ENCODE peak calls at places on chromosomes 7 and 10, in six cellular contexts. Y is HCT116, T is K562, E is GM12878, B is HepG2, V is H1. D is an unnamed sample.

GRCh38 chr7:75879771-75880184 is 944 bp downstream of the RHBDD2 start:
- DNase-seq in Y (no peak), T (no peak), E (no peak), B (no peak), V (no peak), D (no peak)

GRCh38 chr7:36224916-36225858 is 72.1 kb downstream of the EEPD1 start:
- DNase-seq in Y (no peak), T (no peak), E (no peak), B (no peak), V (no peak), D (no peak)

GRCh38 chr7:100801833-100802568 is 25.3 kb downstream of the EPHB4 start:
- DNase-seq in Y (no peak), T (peak), E (no peak), B (peak), V (no peak), D (no peak)

GRCh38 chr10:62625484-62625883 is 179.0 kb upstream of the ADO start:
- DNase-seq in Y (no peak), T (no peak), E (no peak), B (no peak), V (no peak), D (no peak)

GRCh38 chr10:77381750-77382149 is 255.9 kb downstream of the KCNMA1 start:
- DNase-seq in Y (no peak), T (no peak), E (no peak), B (no peak), V (no peak), D (no peak)

GRCh38 chr7:46569117-46569433 is 648.0 kb upstream of the IGFBP3 start:
- DNase-seq in Y (no peak), T (no peak), E (no peak), B (peak), V (no peak), D (no peak)

GRCh38 chr7:127819975-127820778 is 168.2 kb downstream of the SND1 start:
- DNase-seq in Y (peak), T (peak), E (peak), B (peak), V (no peak), D (no peak)

GRCh38 chr10:114616516-114616915 is 41.6 kb downstream of the ABLIM1 start:
- DNase-seq in Y (no peak), T (no peak), E (no peak), B (no peak), V (no peak), D (no peak)

GRCh38 chr7:64871761-64872160 is 31.3 kb upstream of the ZNF273 start:
- DNase-seq in Y (no peak), T (no peak), E (no peak), B (no peak), V (no peak), D (no peak)

GRCh38 chr7:84704380-84704779 is 482.5 kb downstream of the SEMA3D start:
- DNase-seq in Y (no peak), T (no peak), E (no peak), B (no peak), V (no peak), D (no peak)

GRCh38 chr10:8037941-8038894 is 16.3 kb upstream of the GATA3 start:
- DNase-seq in Y (no peak), T (no peak), E (no peak), B (no peak), V (no peak), D (no peak)

GRCh38 chr10:103833731-103834365 is 21.5 kb downstream of the SH3PXD2A start:
- DNase-seq in Y (no peak), T (peak), E (no peak), B (peak), V (no peak), D (peak)

GRCh38 chr7:16203065-16203464 is 218.3 kb downstream of the CRPPA start:
- DNase-seq in Y (no peak), T (no peak), E (no peak), B (no peak), V (no peak), D (no peak)

DNA sequence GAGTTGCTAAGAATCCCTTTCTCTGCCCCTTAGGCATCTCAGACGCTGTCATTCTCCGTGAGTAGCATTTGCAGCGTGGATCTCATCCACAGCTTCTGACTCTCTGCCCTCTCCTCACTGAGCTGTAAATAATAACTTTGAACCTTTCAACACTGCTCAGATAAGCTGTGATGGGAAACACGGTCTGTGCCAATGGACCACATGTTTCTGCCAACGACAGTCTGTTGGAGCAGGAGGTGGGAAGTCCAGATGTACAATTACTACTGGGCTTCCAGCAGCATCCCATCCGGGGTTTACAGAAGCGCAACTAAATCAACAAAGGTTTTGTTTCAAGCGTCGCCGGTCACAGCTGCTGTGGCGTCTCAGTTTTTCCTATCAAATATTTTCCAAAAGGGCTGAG is 1110.6 kb downstream of the TYW1 start:
- DNase-seq in Y (no peak), T (no peak), E (no peak), B (no peak), V (no peak), D (no peak)
- TF ChIP-seq SP1 in Y (no peak), T (no peak), E (no peak), B (no peak), V (no peak), D (no peak)

GRCh38 chr10:48697821-48698764 is 13.4 kb downstream of the WDFY4 start:
- DNase-seq in Y (no peak), T (no peak), E (no peak), B (no peak), V (no peak), D (no peak)
- TF ChIP-seq CTCF in Y (no peak), T (no peak), E (peak), B (no peak), V (no peak), D (no peak)

GRCh38 chr7:2621061-2621828 is 10.5 kb upstream of the TTYH3 start:
- DNase-seq in Y (no peak), T (peak), E (no peak), B (no peak), V (no peak), D (peak)
- TF ChIP-seq SP1 in Y (no peak), T (no peak), E (no peak), B (no peak), V (peak), D (no peak)

GRCh38 chr7:30894866-30895408 is 16.7 kb upstream of the AQP1 start:
- DNase-seq in Y (no peak), T (no peak), E (no peak), B (no peak), V (no peak), D (peak)
- TF ChIP-seq CTCF in Y (no peak), T (no peak), E (no peak), B (no peak), V (peak), D (no peak)

GRCh38 chr7:158574308-158575036 is 13.2 kb downstream of the PTPRN2 start:
- DNase-seq in Y (no peak), T (no peak), E (no peak), B (no peak), V (no peak), D (no peak)
- TF ChIP-seq SP1 in Y (no peak), T (no peak), E (no peak), B (no peak), V (no peak), D (no peak)

GRCh38 chr10:69007260-69007659 is 18.7 kb downstream of the KIFBP start:
- DNase-seq in Y (no peak), T (no peak), E (no peak), B (no peak), V (no peak), D (no peak)
- TF ChIP-seq CTCF in Y (no peak), T (no peak), E (peak), B (no peak), V (no peak), D (no peak)

GRCh38 chr7:115910541-115911164 is 119.9 kb downstream of the TFEC start:
- DNase-seq in Y (peak), T (no peak), E (no peak), B (peak), V (no peak), D (no peak)
- TF ChIP-seq SP1 in Y (no peak), T (no peak), E (no peak), B (no peak), V (no peak), D (no peak)